ENCODE peak calls at places on chromosomes 11 and 22, in seven cellular contexts. B, Z, W, M, L, Q and G are unnamed samples.

GRCh38 chr11:13956988-13957387 is 5.5 kb upstream of the SPON1 start:
- DNase-seq in Z (no peak), M (no peak), L (no peak), W (no peak), B (no peak), Q (no peak), G (no peak)

GRCh38 chr11:18650859-18651557 is 16.9 kb upstream of the SPTY2D1 start:
- DNase-seq in L (no peak), W (peak; percentile 69), Q (no peak), B (peak; percentile 40), Z (peak; percentile 20), M (peak; percentile 31), G (no peak)

GRCh38 chr11:83020942-83021779 is 50.5 kb downstream of the RAB30 start:
- DNase-seq in M (no peak), Z (no peak), Q (no peak), B (peak; percentile 60), W (no peak), L (no peak), G (no peak)

GRCh38 chr11:27477243-27477642 is 4.7 kb upstream of the LGR4 start:
- DNase-seq in Q (no peak), B (no peak), Z (no peak), M (no peak), L (no peak), W (no peak), G (no peak)

GRCh38 chr11:124644426-124645280 is 22.0 kb downstream of the TBRG1 start:
- DNase-seq in Q (no peak), B (no peak), M (no peak), L (peak; percentile 51), W (peak; percentile 69), Z (no peak), G (peak; percentile 24)

GRCh38 chr11:124551189-124551588 is 7.7 kb upstream of the OR8B12 start:
- DNase-seq in Z (no peak), Q (no peak), W (no peak), L (no peak), B (no peak), M (no peak), G (no peak)

GRCh38 chr22:27705391-27706080 is 96.0 kb downstream of the MN1 start:
- DNase-seq in M (no peak), W (no peak), Z (no peak), L (no peak), B (no peak), Q (no peak), G (no peak)

GRCh38 chr11:101321222-101321621 is 191.6 kb upstream of the PGR start:
- DNase-seq in Z (no peak), B (no peak), L (no peak), Q (no peak), W (no peak), M (no peak), G (no peak)

GRCh38 chr11:87265132-87265531 is 227.4 kb downstream of the TMEM135 start:
- DNase-seq in L (no peak), Z (no peak), B (no peak), M (no peak), W (no peak), Q (no peak), G (no peak)

GRCh38 chr11:58650496-58650895 is 28.0 kb downstream of the CNTF start:
- DNase-seq in Q (no peak), B (no peak), L (no peak), W (no peak), M (no peak), Z (no peak), G (no peak)

GRCh38 chr11:8983552-8983951 is 19.3 kb upstream of the TMEM9B start:
- DNase-seq in L (no peak), B (no peak), M (no peak), W (no peak), Z (no peak), Q (no peak), G (no peak)

GRCh38 chr11:86370922-86371614 is 3.6 kb upstream of the CCDC81 start:
- DNase-seq in Q (no peak), W (peak; percentile 4), L (no peak), B (no peak), M (no peak), Z (no peak), G (no peak)

GRCh38 chr11:64086263-64086938 is 50.7 kb downstream of the FLRT1 start:
- DNase-seq in M (no peak), Q (no peak), W (peak; percentile 58), Z (no peak), L (no peak), B (no peak), G (peak; percentile 20)

GRCh38 chr11:48675945-48676344 is 187.4 kb downstream of the OR4A47 start:
- DNase-seq in Z (no peak), B (no peak), W (no peak), L (no peak), M (no peak), Q (no peak), G (no peak)

GRCh38 chr22:32380991-32381390 is 23.3 kb downstream of the RFPL3 start:
- DNase-seq in Z (no peak), B (no peak), Q (no peak), M (no peak), W (no peak), L (no peak), G (no peak)

GRCh38 chr11:26696330-26696729 is 25.5 kb downstream of the SLC5A12 start:
- DNase-seq in B (no peak), W (no peak), M (no peak), L (no peak), Q (no peak), Z (no peak), G (no peak)

GRCh38 chr11:1336836-1337646 is 27.6 kb upstream of the TOLLIP start:
- DNase-seq in Q (peak; percentile 92), L (no peak), B (peak; percentile 92), W (peak; percentile 28), Z (no peak), M (no peak), G (peak; percentile 7)

GRCh38 chr22:25407859-25408229 is 156.6 kb upstream of the GRK3 start:
- DNase-seq in W (no peak), B (no peak), L (no peak), Z (no peak), M (no peak), Q (no peak), G (no peak)

GRCh38 chr22:44862981-44863860 is 110.8 kb downstream of the ARHGAP8 start:
- DNase-seq in B (peak; percentile 49), L (no peak), Q (no peak), M (no peak), W (no peak), Z (no peak), G (no peak)
- TF ChIP-seq POLR2A in B (no peak), L (no peak), Q (no peak), M (no peak), W (no peak), Z (no peak), G (no peak)

DNA sequence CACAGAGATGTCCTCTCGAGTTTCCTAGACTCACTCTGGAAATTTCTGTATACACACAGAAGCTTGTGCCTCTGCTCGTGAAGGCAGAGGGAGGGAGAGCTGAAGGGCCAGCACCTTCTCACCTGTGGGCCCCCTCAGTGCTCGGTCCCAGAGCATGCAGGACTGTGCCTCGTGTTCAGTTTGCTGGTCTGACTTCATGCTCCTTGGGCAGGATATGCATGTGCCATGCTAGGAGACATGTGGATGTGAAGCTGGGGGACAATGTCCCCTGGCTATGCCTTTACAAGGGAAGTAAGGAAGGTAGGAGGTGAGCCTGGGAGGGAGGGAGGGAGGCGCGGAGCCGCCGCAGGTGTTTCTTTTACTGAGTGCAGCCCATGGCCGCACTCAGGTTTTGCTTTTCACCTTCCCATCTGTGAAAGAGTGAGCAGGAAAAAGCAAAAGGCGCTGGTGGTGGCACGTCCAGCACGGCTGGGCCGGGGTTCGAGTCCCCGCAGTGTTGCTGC is 22.6 kb downstream of the NEAT1 start:
- DNase-seq in L (no peak), Z (no peak), M (no peak), Q (no peak), B (peak; percentile 84), W (peak; percentile 11), G (no peak)
- TF ChIP-seq POLR2A in L (no peak), Z (peak; percentile 36), M (no peak), Q (no peak), B (no peak), W (no peak), G (no peak)

GRCh38 chr22:23190526-23190925 is 10.2 kb downstream of the BCR start:
- DNase-seq in L (no peak), W (no peak), B (no peak), Z (no peak), M (no peak), Q (no peak), G (no peak)
- TF ChIP-seq POLR2A in L (no peak), W (no peak), B (no peak), Z (no peak), M (no peak), Q (no peak), G (no peak)

DNA sequence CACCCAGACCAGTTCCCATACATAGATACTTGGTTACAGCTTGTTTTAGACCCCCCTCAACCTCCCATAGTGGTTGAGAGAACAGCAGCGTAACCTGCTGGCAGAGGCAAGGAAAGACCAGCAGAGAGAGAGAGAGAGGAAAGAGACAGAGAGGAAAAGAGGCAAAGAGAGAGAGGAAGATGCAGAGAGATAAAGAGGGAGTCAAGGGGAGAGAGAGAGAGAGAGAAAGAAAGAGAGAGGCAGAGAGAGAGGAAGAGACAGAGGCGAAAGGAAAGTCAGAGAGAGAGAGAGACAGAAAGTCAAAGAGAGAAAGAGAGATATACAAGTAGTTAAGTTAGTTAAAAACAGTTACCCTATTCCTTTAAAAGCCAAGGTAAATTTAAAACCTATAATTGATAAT is 52.5 kb downstream of the NEU3 start:
- DNase-seq in B (no peak), W (no peak), Z (no peak), L (no peak), M (no peak), Q (no peak), G (no peak)
- TF ChIP-seq POLR2A in B (no peak), W (no peak), Z (no peak), L (no peak), M (no peak), Q (no peak), G (no peak)

DNA sequence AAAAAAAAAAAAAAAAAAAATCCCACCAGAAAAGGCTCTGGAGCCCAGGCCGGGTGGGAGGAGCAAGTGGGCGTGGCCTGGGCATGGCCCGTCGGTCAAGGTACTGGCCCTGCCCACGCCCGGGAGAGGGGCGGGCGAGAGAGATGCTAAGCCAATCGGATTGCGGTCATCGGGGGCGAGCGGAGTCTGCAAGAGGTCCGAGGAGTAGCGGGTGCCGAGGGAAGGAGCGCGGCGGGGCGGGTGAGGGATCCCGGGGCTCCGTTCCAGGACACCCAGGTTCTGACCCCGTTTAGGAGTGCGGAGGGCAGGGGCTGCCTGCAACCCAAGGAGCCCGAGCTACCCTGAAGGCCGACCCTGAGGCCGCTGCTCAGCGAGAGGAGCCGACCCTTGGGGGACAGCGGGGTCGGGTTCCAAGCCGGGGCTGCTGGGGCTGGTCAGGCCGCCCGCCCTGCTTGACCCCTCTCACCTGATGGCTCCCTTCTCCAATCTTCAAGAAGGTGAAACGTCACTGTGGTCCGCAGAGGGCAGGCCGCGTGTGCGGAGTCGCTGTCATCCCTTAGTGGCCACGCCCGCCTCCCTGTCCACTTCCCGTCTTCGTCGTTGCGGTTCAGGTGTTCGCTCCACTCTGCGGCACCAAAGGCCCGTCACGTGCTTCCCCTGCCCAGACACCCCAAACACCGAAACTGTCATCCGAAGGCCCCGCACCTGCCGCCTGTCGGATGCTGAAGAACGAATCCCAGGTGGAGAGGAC is 11.1 kb upstream of the TAB1 start:
- DNase-seq in B (peak; percentile 93), L (peak; percentile 49), W (peak; percentile 85), M (peak; percentile 77), Z (no peak), Q (peak; percentile 94), G (peak; percentile 62)
- TF ChIP-seq POLR2A in B (no peak), L (no peak), W (no peak), M (no peak), Z (no peak), Q (no peak), G (peak; percentile 41)